ENCODE peak calls at places on chromosomes 12 and 14, in nine cellular contexts. M is activated naive CD4-positive, alpha-beta T cell treated with anti-CD3 and anti-CD28 coated beads, Interleukin-2, amount 50 U/mL, for 72 hours; A is activated naive CD8-positive, alpha-beta T cell treated with anti-CD3 and anti-CD28 coated beads, Interleukin-2, amount 10 ng/mL, durations not matched to agents 7 days and 5 days; R is GM12878; T is left ventricle myocardium superior; K is effector memory CD8-positive, alpha-beta T cell; Y is HepG2; F is pancreas; C is upper lobe of right lung. V is an unnamed sample.

GRCh38 chr14:51066576-51066975 is 28.3 kb downstream of the TRIM9 start:
- ATAC-seq in M (no peak), A (no peak), R (no peak), T (no peak), K (no peak), Y (no peak), F (no peak), C (no peak), V (no peak)

GRCh38 chr12:109615556-109616229 is 42.1 kb downstream of the MVK start:
- ATAC-seq in M (no peak), A (no peak), R (no peak), T (no peak), K (no peak), Y (no peak), F (peak), C (no peak), V (no peak)

GRCh38 chr14:105196228-105196960 is 15.3 kb upstream of the NUDT14 start:
- ATAC-seq in M (no peak), A (no peak), R (no peak), T (peak), K (no peak), Y (peak), F (peak), C (peak), V (no peak)

GRCh38 chr14:51236314-51236713 is 3.7 kb upstream of the TMX1 start:
- ATAC-seq in M (peak), A (no peak), R (no peak), T (no peak), K (no peak), Y (no peak), F (no peak), C (no peak), V (no peak)

GRCh38 chr12:76445469-76445868 is 97.3 kb upstream of the BBS10 start:
- ATAC-seq in M (peak), A (no peak), R (peak), T (no peak), K (no peak), Y (no peak), F (no peak), C (no peak), V (peak)

GRCh38 chr12:49730568-49731101 is 10.7 kb upstream of the TMBIM6 start:
- ATAC-seq in M (no peak), A (no peak), R (no peak), T (no peak), K (no peak), Y (no peak), F (no peak), C (no peak), V (no peak)

GRCh38 chr12:95487024-95487423 is 13.1 kb downstream of the METAP2 start:
- ATAC-seq in M (no peak), A (no peak), R (no peak), T (no peak), K (no peak), Y (no peak), F (no peak), C (no peak), V (no peak)

GRCh38 chr14:73965206-73965605 is 15.1 kb downstream of the COQ6 start:
- ATAC-seq in M (no peak), A (no peak), R (no peak), T (no peak), K (no peak), Y (no peak), F (no peak), C (no peak), V (no peak)

GRCh38 chr14:39176263-39177167 is 1.5 kb downstream of the PNN start:
- ATAC-seq in M (no peak), A (no peak), R (no peak), T (no peak), K (no peak), Y (no peak), F (no peak), C (no peak), V (no peak)

GRCh38 chr12:105729931-105730330 is 399.4 kb downstream of the C12orf75 start:
- ATAC-seq in M (no peak), A (no peak), R (no peak), T (no peak), K (no peak), Y (no peak), F (no peak), C (no peak), V (no peak)

GRCh38 chr14:79278798-79279644 is 932.3 kb downstream of the DIO2 start:
- ATAC-seq in M (no peak), A (peak), R (no peak), T (peak), K (no peak), Y (peak), F (peak), C (peak), V (no peak)